ENCODE peak calls at places on chromosomes 1 and 21, in four cellular contexts. One of them, this sample, is unnamed.

GRCh38 chr1:84861988-84862644 is 30.9 kb downstream of the LPAR3 start:
- DNase-seq in H1: no peak
- DNase-seq in tibial nerve: no peak
- DNase-seq in uterus: no peak
- DNase-seq in this sample: no peak

GRCh38 chr1:176998396-176998795 is 166.1 kb downstream of the ASTN1 start:
- DNase-seq in tibial nerve: no peak
- DNase-seq in H1: no peak
- DNase-seq in uterus: no peak
- DNase-seq in this sample: no peak

GRCh38 chr1:169105434-169106094 is 926 bp upstream of the ATP1B1 start:
- DNase-seq in tibial nerve: no peak
- DNase-seq in H1: peak
- DNase-seq in uterus: peak
- DNase-seq in this sample: peak

GRCh38 chr1:22835920-22836319 is 125.3 kb downstream of the EPHB2 start:
- DNase-seq in tibial nerve: no peak
- DNase-seq in H1: no peak
- DNase-seq in uterus: no peak
- DNase-seq in this sample: no peak

GRCh38 chr1:222167111-222167510 is 380.8 kb downstream of the HHIPL2 start:
- DNase-seq in uterus: no peak
- DNase-seq in tibial nerve: no peak
- DNase-seq in H1: no peak
- DNase-seq in this sample: no peak

GRCh38 chr1:205546541-205546940 is 42.1 kb downstream of the CDK18 start:
- DNase-seq in tibial nerve: no peak
- DNase-seq in H1: no peak
- DNase-seq in uterus: no peak
- DNase-seq in this sample: no peak

GRCh38 chr1:19636065-19636464 is 8.0 kb upstream of the NBL1 start:
- DNase-seq in H1: no peak
- DNase-seq in uterus: no peak
- DNase-seq in tibial nerve: no peak
- DNase-seq in this sample: no peak

GRCh38 chr1:112536561-112536960 is 27.8 kb downstream of the WNT2B start:
- DNase-seq in uterus: no peak
- DNase-seq in tibial nerve: no peak
- DNase-seq in H1: no peak
- DNase-seq in this sample: no peak

GRCh38 chr1:183676515-183677189 is 23.5 kb upstream of the APOBEC4 start:
- DNase-seq in H1: no peak
- DNase-seq in tibial nerve: no peak
- DNase-seq in uterus: no peak
- DNase-seq in this sample: no peak

GRCh38 chr1:215911406-215911968 is 344.4 kb downstream of the KCTD3 start:
- DNase-seq in uterus: no peak
- DNase-seq in H1: no peak
- DNase-seq in tibial nerve: no peak
- DNase-seq in this sample: no peak

GRCh38 chr1:228283043-228283371 is 75.2 kb downstream of the OBSCN start:
- DNase-seq in H1: no peak
- DNase-seq in uterus: peak
- DNase-seq in tibial nerve: no peak
- DNase-seq in this sample: no peak

GRCh38 chr1:67710417-67710816 is 25.4 kb downstream of the GADD45A start:
- DNase-seq in H1: no peak
- DNase-seq in tibial nerve: no peak
- DNase-seq in uterus: no peak
- DNase-seq in this sample: no peak

GRCh38 chr1:74236440-74236839 is 1.3 kb downstream of the TNNI3K start:
- DNase-seq in H1: no peak
- DNase-seq in tibial nerve: no peak
- DNase-seq in uterus: no peak
- DNase-seq in this sample: no peak

GRCh38 chr1:205666372-205667166 is 13.7 kb downstream of the SLC45A3 start:
- DNase-seq in tibial nerve: no peak
- DNase-seq in uterus: no peak
- DNase-seq in H1: no peak
- DNase-seq in this sample: no peak

GRCh38 chr1:112054504-112054903 is 65.0 kb upstream of the KCND3 start:
- DNase-seq in H1: no peak
- DNase-seq in tibial nerve: peak
- DNase-seq in uterus: no peak
- DNase-seq in this sample: peak

GRCh38 chr1:153799016-153799415 is 23.8 kb downstream of the SLC27A3 start:
- DNase-seq in H1: no peak
- DNase-seq in tibial nerve: no peak
- DNase-seq in uterus: no peak
- DNase-seq in this sample: no peak

GRCh38 chr1:232897949-232898465 is 52.4 kb upstream of the NTPCR start:
- DNase-seq in uterus: no peak
- DNase-seq in tibial nerve: no peak
- DNase-seq in H1: no peak
- DNase-seq in this sample: no peak

GRCh38 chr1:241639040-241639652 is 1.0 kb downstream of the CHML start:
- DNase-seq in tibial nerve: peak
- DNase-seq in H1: no peak
- DNase-seq in uterus: no peak
- DNase-seq in this sample: no peak

GRCh38 chr1:55184859-55185258 is 30.3 kb downstream of the USP24 start:
- DNase-seq in uterus: no peak
- DNase-seq in H1: no peak
- DNase-seq in tibial nerve: no peak
- DNase-seq in this sample: no peak

GRCh38 chr1:195005338-195005737 is 1602.9 kb downstream of the KCNT2 start:
- DNase-seq in H1: no peak
- DNase-seq in tibial nerve: no peak
- DNase-seq in uterus: no peak
- DNase-seq in this sample: no peak

GRCh38 chr1:109501644-109502367 is 7.7 kb downstream of the AMIGO1 start:
- DNase-seq in H1: no peak
- DNase-seq in uterus: no peak
- DNase-seq in tibial nerve: no peak
- DNase-seq in this sample: no peak

GRCh38 chr1:57832616-57833015 is 408.8 kb upstream of the DAB1 start:
- DNase-seq in tibial nerve: no peak
- DNase-seq in uterus: no peak
- DNase-seq in H1: peak
- DNase-seq in this sample: no peak

GRCh38 chr1:112997781-112998180 is 41.8 kb upstream of the SLC16A1 start:
- DNase-seq in tibial nerve: no peak
- DNase-seq in uterus: no peak
- DNase-seq in H1: no peak
- DNase-seq in this sample: no peak

GRCh38 chr21:35995522-35996088 is 64.7 kb downstream of the SETD4 start:
- DNase-seq in H1: no peak
- DNase-seq in uterus: no peak
- DNase-seq in tibial nerve: no peak
- DNase-seq in this sample: no peak

DNA sequence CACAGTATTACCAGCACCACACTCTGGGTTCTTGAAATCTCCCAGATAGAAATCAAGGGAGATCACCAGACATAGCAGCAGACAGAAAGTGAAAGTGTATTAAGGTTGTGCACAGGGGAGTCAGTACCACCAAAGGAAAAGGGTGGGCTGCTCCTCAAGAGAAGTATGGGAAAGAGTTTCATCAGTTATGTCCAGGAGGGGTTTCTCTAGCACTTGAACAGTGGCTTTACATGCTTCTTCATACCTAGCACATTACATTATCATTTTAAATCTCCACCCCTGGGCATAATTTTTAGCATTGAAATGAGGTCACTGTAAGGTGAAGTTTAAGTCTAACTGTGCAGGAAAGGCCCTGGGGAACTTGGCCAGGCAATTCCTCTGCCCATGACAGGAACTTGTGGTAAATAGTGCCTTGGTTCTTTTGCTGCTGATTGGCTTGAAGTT is 601.0 kb downstream of the NUF2 start:
- DNase-seq in tibial nerve: no peak
- DNase-seq in uterus: no peak
- DNase-seq in H1: no peak
- DNase-seq in this sample: no peak
- H3K4me3 ChIP-seq in tibial nerve: no peak
- H3K4me3 ChIP-seq in uterus: no peak
- H3K4me3 ChIP-seq in H1: no peak
- H3K4me3 ChIP-seq in this sample: no peak

GRCh38 chr21:43797925-43798715 is 8.7 kb downstream of the RRP1 start:
- DNase-seq in uterus: no peak
- DNase-seq in tibial nerve: no peak
- DNase-seq in H1: no peak
- DNase-seq in this sample: no peak
- TF ChIP-seq POLR2A in uterus: no peak
- TF ChIP-seq POLR2A in tibial nerve: no peak
- TF ChIP-seq POLR2A in H1: no peak
- TF ChIP-seq POLR2A in this sample: no peak

GRCh38 chr21:43928230-43928607 is 63.2 kb downstream of the AGPAT3 start:
- DNase-seq in H1: no peak
- DNase-seq in tibial nerve: no peak
- DNase-seq in uterus: no peak
- DNase-seq in this sample: no peak

GRCh38 chr21:43927591-43928229 is 62.7 kb downstream of the AGPAT3 start:
- DNase-seq in H1: no peak
- DNase-seq in uterus: no peak
- DNase-seq in tibial nerve: no peak
- DNase-seq in this sample: peak

GRCh38 chr21:43929217-43929971 is 64.4 kb downstream of the AGPAT3 start:
- DNase-seq in uterus: no peak
- DNase-seq in H1: no peak
- DNase-seq in tibial nerve: no peak
- DNase-seq in this sample: peak

GRCh38 chr21:43930074-43930847 is 65.2 kb downstream of the AGPAT3 start:
- DNase-seq in H1: no peak
- DNase-seq in tibial nerve: no peak
- DNase-seq in uterus: no peak
- DNase-seq in this sample: no peak

GRCh38 chr21:43928726-43929125 is 63.7 kb downstream of the AGPAT3 start:
- DNase-seq in H1: no peak
- DNase-seq in uterus: no peak
- DNase-seq in tibial nerve: no peak
- DNase-seq in this sample: peak
- H3K4me3 ChIP-seq in H1: no peak
- H3K4me3 ChIP-seq in uterus: no peak
- H3K4me3 ChIP-seq in tibial nerve: no peak
- H3K4me3 ChIP-seq in this sample: peak

GRCh38 chr1:4868521-4868920 is 214.1 kb downstream of the AJAP1 start:
- DNase-seq in tibial nerve: no peak
- DNase-seq in uterus: no peak
- DNase-seq in H1: no peak
- DNase-seq in this sample: no peak

GRCh38 chr1:4871373-4871772 is 217.0 kb downstream of the AJAP1 start:
- DNase-seq in H1: no peak
- DNase-seq in tibial nerve: no peak
- DNase-seq in uterus: no peak
- DNase-seq in this sample: no peak
- TF ChIP-seq POLR2A in H1: no peak
- TF ChIP-seq POLR2A in tibial nerve: no peak
- TF ChIP-seq POLR2A in uterus: no peak
- TF ChIP-seq POLR2A in this sample: no peak

GRCh38 chr1:160708821-160709220 is 2.8 kb downstream of the CD48 start:
- DNase-seq in H1: no peak
- DNase-seq in tibial nerve: no peak
- DNase-seq in uterus: no peak
- DNase-seq in this sample: no peak
- H3K4me3 ChIP-seq in H1: no peak
- H3K4me3 ChIP-seq in tibial nerve: peak
- H3K4me3 ChIP-seq in uterus: no peak
- H3K4me3 ChIP-seq in this sample: no peak

GRCh38 chr1:29148656-29149491 is 25.2 kb upstream of the TMEM200B start:
- DNase-seq in tibial nerve: no peak
- DNase-seq in uterus: no peak
- DNase-seq in H1: no peak
- DNase-seq in this sample: no peak

GRCh38 chr1:29142714-29143113 is 19.0 kb upstream of the TMEM200B start:
- DNase-seq in H1: no peak
- DNase-seq in uterus: no peak
- DNase-seq in tibial nerve: no peak
- DNase-seq in this sample: no peak

DNA sequence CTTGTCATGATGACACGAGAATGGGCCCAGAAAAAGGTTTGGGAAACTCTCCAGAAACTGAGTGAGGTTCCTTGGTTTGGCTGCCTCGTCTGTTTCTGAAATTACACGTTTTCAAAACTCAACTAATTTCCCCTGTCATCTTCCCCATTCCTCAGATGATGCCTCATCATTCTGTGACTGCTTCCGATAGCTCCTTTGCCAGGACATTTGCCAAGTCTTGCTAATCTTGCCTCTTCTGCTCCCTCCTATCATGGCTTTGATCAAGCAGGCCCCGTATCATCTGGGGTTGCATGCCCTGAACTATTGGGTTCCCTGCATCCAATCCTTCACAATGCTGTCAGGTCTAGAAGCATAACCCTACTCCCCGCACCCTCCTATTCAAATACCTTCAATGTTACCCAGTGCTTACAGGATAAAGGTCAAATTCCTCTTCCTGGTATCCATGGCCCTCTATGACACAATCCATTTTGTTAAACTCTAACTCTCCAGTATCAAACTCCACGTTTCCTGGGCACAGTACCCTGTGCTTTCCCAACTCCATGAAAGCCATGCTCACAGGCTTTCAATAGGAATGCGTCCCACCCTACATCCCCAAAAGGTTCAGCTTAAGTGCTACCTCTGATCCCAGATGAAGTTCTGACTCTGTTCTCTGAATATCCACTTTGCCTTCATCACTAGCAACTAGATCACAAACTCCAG is 22.2 kb upstream of the TMEM200B start:
- DNase-seq in uterus: no peak
- DNase-seq in H1: no peak
- DNase-seq in tibial nerve: no peak
- DNase-seq in this sample: no peak
- TF ChIP-seq POLR2A in uterus: no peak
- TF ChIP-seq POLR2A in H1: no peak
- TF ChIP-seq POLR2A in tibial nerve: no peak
- TF ChIP-seq POLR2A in this sample: no peak

DNA sequence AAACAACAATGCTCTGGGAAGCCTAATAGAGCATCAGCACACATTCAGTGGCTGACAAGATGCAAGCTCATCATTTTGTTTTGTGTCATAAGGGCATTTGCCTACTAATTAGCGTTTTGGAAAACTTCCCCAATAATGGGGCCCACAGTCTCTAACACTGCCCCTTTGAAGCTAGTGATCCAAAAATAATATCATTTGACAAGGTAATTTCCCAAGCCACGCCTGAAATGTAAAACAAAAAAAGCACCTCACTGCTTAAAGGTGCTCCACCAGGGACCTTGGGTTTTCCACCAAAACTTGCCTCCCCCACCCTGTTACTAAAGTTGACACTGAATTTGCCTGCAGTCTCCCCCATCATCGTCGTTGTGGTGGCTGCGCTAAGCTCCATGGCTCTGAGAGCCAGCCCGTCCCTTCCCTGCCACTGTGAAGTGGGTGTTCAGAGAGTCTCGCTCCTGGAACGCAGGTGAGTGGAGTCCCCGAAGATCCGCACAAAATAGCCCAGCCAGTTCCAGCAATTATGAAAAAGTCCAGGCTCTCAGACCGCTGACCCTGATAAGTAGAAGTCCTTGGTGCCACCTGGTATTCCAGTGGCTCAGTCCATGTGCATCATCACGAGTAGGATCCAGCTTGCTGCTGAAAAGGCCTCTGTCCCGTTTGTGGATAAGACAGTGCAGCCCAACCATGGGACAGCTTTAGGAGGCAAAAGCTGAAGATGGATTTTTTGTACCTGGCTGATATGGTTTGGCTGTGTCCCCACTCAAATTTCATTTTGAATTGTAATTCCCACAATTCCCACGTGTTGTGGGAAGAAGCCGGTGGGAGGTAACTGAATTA is 52.2 kb downstream of the RAB3GAP2 start:
- DNase-seq in tibial nerve: no peak
- DNase-seq in H1: no peak
- DNase-seq in uterus: no peak
- DNase-seq in this sample: no peak
- H3K4me3 ChIP-seq in tibial nerve: no peak
- H3K4me3 ChIP-seq in H1: no peak
- H3K4me3 ChIP-seq in uterus: no peak
- H3K4me3 ChIP-seq in this sample: no peak

This sample was measured in gastrocnemius medialis.